ENCODE peak calls at places on chromosome 14, in eight cellular contexts. M is stomach, T is adrenal gland, P is lung, Z is IMR-90, Y is right atrium auricular region, I is cardiac muscle cell, E is SK-N-SH. F is an unnamed sample.

GRCh38 chr14:55832122-55832911 is 252.3 kb downstream of the KTN1 start:
- DNase-seq in I (no peak), T (no peak), Y (no peak), M (peak; percentile 55), Z (peak; percentile 76), E (no peak), P (no peak), F (no peak)

GRCh38 chr14:79781882-79782281 is 429.4 kb downstream of the DIO2 start:
- DNase-seq in T (no peak), Y (no peak), I (no peak), P (no peak), E (no peak), M (no peak), Z (peak; percentile 70), F (no peak)

GRCh38 chr14:99644723-99645544 is at the start of gene HHIPL1:
- DNase-seq in Y (no peak), E (peak; percentile 87), P (no peak), Z (peak; percentile 17), T (no peak), I (peak; percentile 64), M (no peak), F (no peak)

GRCh38 chr14:93402951-93403350 is 27.8 kb upstream of the UNC79 start:
- DNase-seq in Y (no peak), I (no peak), P (no peak), Z (no peak), T (no peak), M (no peak), E (no peak), F (no peak)

GRCh38 chr14:90490727-90491050 is 93.9 kb downstream of the CALM1 start:
- DNase-seq in Y (no peak), M (no peak), Z (no peak), I (no peak), E (no peak), P (no peak), T (no peak), F (peak; percentile 29)

GRCh38 chr14:91341331-91342242 is 76.0 kb downstream of the CCDC88C start:
- DNase-seq in P (no peak), E (no peak), Y (no peak), Z (no peak), I (no peak), M (no peak), T (no peak), F (no peak)

GRCh38 chr14:68219407-68219806 is 399.8 kb downstream of the RAD51B start:
- DNase-seq in Z (no peak), T (no peak), I (no peak), P (no peak), Y (no peak), E (no peak), M (no peak), F (no peak)

GRCh38 chr14:59540852-59541251 is 35.8 kb downstream of the CCDC175 start:
- DNase-seq in M (no peak), E (no peak), T (no peak), P (no peak), Y (no peak), I (no peak), Z (no peak), F (no peak)

GRCh38 chr14:86575141-86575540 is 1045.2 kb downstream of the FLRT2 start:
- DNase-seq in M (no peak), E (peak; percentile 13), P (no peak), Z (peak; percentile 32), T (no peak), I (peak; percentile 2), Y (no peak), F (no peak)

GRCh38 chr14:86305058-86305457 is 775.1 kb downstream of the FLRT2 start:
- DNase-seq in Y (no peak), I (no peak), P (no peak), Z (peak; percentile 15), M (no peak), T (no peak), E (no peak), F (no peak)

GRCh38 chr14:65223636-65224035 is 121.3 kb upstream of the MAX start:
- DNase-seq in Y (no peak), T (no peak), P (no peak), Z (no peak), I (no peak), M (no peak), E (no peak), F (no peak)

GRCh38 chr14:51206462-51206861 is 33.6 kb upstream of the TMX1 start:
- DNase-seq in Z (no peak), T (no peak), I (no peak), Y (no peak), P (no peak), M (no peak), E (no peak), F (no peak)

GRCh38 chr14:32513571-32514009 is 184.5 kb downstream of the AKAP6 start:
- DNase-seq in Z (peak; percentile 15), M (no peak), T (no peak), P (no peak), Y (no peak), E (no peak), I (peak; percentile 33), F (no peak)
- TF ChIP-seq CTCF in Z (peak; percentile 49), M (peak; percentile 49), T (peak; percentile 44), P (no peak), Y (peak; percentile 42), E (peak; percentile 75), I (peak; percentile 41), F (peak; percentile 93)

DNA sequence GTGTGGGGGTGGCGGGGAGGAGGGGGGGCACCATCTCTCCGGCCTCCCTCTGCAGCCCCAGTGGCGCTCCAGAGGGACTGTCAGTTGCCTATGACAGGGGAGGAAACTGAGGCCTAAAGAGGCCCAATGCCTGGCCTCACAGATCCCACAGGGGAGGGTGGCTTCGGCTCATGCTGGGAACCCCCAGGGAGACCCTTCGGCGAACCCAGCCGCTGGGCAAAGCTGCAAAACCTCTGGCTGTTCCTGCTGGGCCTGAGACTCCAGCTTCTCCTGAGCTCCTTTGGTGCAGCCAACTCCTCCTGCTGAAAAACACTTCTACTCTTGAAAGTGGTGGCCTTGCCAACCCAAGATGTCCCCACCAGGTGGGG is 170.1 kb upstream of the RTL1 start:
- DNase-seq in Z (no peak), T (no peak), E (no peak), M (no peak), P (peak; percentile 4), I (no peak), Y (peak; percentile 23), F (no peak)
- H3K4me1 ChIP-seq in Z (peaks cover 26% of the 10 kb centered on the region), T (peaks cover 8% of the 10 kb centered on the region), E (peaks cover 71% of the 10 kb centered on the region), M (peaks cover 11% of the 10 kb centered on the region), P (no peaks in the 10 kb centered on the region), I (no peaks in the 10 kb centered on the region), Y (peaks cover 11% of the 10 kb centered on the region), F (peaks cover 10% of the 10 kb centered on the region)

GRCh38 chr14:96501746-96502620 is at the start of gene PAPOLA:
- DNase-seq in P (peak; percentile 95), M (peak; percentile 96), Z (peak; percentile 95), T (peak; percentile 95), Y (peak; percentile 93), E (peak; percentile 93), I (peak; percentile 97), F (peak; percentile 96)
- TF ChIP-seq CTCF in P (no peak), M (peak; percentile 6), Z (peak; percentile 14), T (no peak), Y (no peak), E (peak; percentile 21), I (no peak), F (peak; percentile 32)

DNA sequence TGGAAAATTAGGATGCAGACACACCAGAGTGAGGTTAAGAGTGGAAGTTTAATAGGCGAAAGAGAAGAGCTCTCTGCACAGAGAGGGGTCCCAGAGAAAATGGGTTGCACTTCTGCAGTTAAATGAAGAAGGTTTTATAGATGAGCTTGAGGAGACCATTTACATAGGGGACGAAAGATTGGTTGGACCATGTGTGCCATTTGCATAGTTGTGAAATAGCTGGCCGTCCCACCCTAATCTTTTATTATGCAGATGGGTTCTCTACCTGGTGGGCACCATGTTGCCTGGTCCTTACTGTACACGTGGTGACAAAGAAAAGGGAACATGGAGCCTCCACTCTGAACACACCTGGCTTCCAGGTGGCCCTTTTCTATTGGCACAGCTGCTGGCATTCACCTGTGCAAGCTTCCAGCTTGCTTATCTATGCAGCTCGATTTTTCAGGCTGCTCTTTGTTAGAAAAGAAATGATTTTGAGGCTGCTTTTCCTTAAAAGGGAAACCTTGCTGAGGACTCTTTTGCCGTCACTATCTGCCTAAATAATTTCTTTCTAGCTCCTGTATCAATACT is 67.1 kb upstream of the SRSF5 start:
- DNase-seq in T (no peak), Z (no peak), P (no peak), Y (no peak), I (no peak), M (peak; percentile 48), E (no peak), F (no peak)
- H3K4me1 ChIP-seq in T (peaks cover 88% of the 10 kb centered on the region), Z (peaks cover 14% of the 10 kb centered on the region), P (peaks cover 37% of the 10 kb centered on the region), Y (peaks cover 74% of the 10 kb centered on the region), I (peaks cover 41% of the 10 kb centered on the region), M (peaks cover 90% of the 10 kb centered on the region), E (peaks cover 48% of the 10 kb centered on the region), F (peaks cover 7% of the 10 kb centered on the region)

GRCh38 chr14:50039734-50040400 is 76.5 kb downstream of the VCPKMT start:
- DNase-seq in E (no peak), T (peak; percentile 52), I (peak; percentile 93), Y (no peak), M (no peak), P (peak; percentile 38), Z (no peak), F (no peak)

GRCh38 chr14:50040401-50040775 is 76.0 kb downstream of the VCPKMT start:
- DNase-seq in P (no peak), Z (peak; percentile 86), E (no peak), T (no peak), M (peak; percentile 29), Y (no peak), I (peak; percentile 80), F (no peak)

GRCh38 chr14:50037837-50038236 is 78.5 kb downstream of the VCPKMT start:
- DNase-seq in Y (no peak), M (no peak), Z (no peak), E (no peak), P (no peak), T (no peak), I (peak; percentile 22), F (no peak)

GRCh38 chr14:50038398-50039119 is 77.8 kb downstream of the VCPKMT start:
- DNase-seq in P (peak; percentile 42), Z (peak; percentile 98), E (no peak), T (peak; percentile 47), M (no peak), Y (no peak), I (peak; percentile 71), F (no peak)

GRCh38 chr14:50039120-50039517 is 77.3 kb downstream of the VCPKMT start:
- DNase-seq in M (no peak), T (no peak), Z (no peak), P (no peak), E (no peak), I (no peak), Y (no peak), F (no peak)
- TF ChIP-seq CTCF in M (no peak), T (no peak), Z (no peak), P (no peak), E (no peak), I (no peak), Y (no peak), F (no peak)

GRCh38 chr14:103526914-103527248 is 2.1 kb upstream of the TRMT61A start:
- DNase-seq in P (no peak), I (no peak), E (no peak), T (no peak), Z (no peak), M (no peak), Y (no peak), F (no peak)
- H3K4me1 ChIP-seq in P (peaks cover 36% of the 10 kb centered on the region), I (peaks cover 14% of the 10 kb centered on the region), E (peaks cover 30% of the 10 kb centered on the region), T (peaks cover 55% of the 10 kb centered on the region), Z (peaks cover 13% of the 10 kb centered on the region), M (peaks cover 85% of the 10 kb centered on the region), Y (peaks cover 68% of the 10 kb centered on the region), F (peaks cover 6% of the 10 kb centered on the region)

GRCh38 chr14:74612346-74613021 is 447 bp upstream of the LTBP2 start:
- DNase-seq in E (peak; percentile 95), Y (no peak), P (peak; percentile 69), Z (peak; percentile 72), T (peak; percentile 78), I (peak; percentile 85), M (peak; percentile 81), F (peak; percentile 90)
- TF ChIP-seq CTCF in E (peak; percentile 63), Y (peak; percentile 74), P (peak; percentile 26), Z (peak; percentile 82), T (peak; percentile 19), I (peak; percentile 54), M (peak; percentile 54), F (peak; percentile 100)